ENCODE peak calls at places on chromosomes 7 and 10, in eight cellular contexts. V is C1 segment of cervical spinal cord; A is foreskin keratinocyte; M is stimulated activated CD4-positive, alpha-beta T cell treated with anti-CD3 and anti-CD28 coated beads, Interleukin-12 subunit alpha, Interleukin-12 subunit beta, amount 100 ng/mL, for 24 hours; E is osteoblast; W is endothelial cell; K is naive thymus-derived CD8-positive, alpha-beta T cell; X is Calu3. C is an unnamed sample.

GRCh38 chr10:110008518-110009339 is 945 bp downstream of the ADD3 start:
- DNase-seq in V (peak), A (peak), M (peak), E (no peak), W (peak), K (peak), X (peak), C (peak)

GRCh38 chr7:133230591-133231194 is 22.2 kb upstream of the EXOC4 start:
- DNase-seq in V (peak), A (peak), M (no peak), E (no peak), W (peak), K (no peak), X (peak), C (no peak)

GRCh38 chr7:5638994-5639393 is 142.5 kb downstream of the RNF216 start:
- DNase-seq in V (no peak), A (no peak), M (no peak), E (peak), W (no peak), K (no peak), X (no peak), C (no peak)

GRCh38 chr10:119198438-119198837 is 8.9 kb upstream of the GRK5 start:
- DNase-seq in V (no peak), A (no peak), M (no peak), E (no peak), W (no peak), K (no peak), X (peak), C (no peak)

GRCh38 chr10:18713077-18713476 is 53.8 kb downstream of the ARL5B start:
- DNase-seq in V (no peak), A (peak), M (no peak), E (peak), W (no peak), K (no peak), X (peak), C (no peak)

GRCh38 chr7:149126662-149127321 is 668 bp upstream of the ZNF425 start:
- DNase-seq in V (peak), A (peak), M (peak), E (no peak), W (peak), K (peak), X (peak), C (no peak)

GRCh38 chr7:1787241-1787640 is 117.2 kb downstream of the ELFN1 start:
- DNase-seq in V (no peak), A (no peak), M (no peak), E (peak), W (no peak), K (no peak), X (no peak), C (no peak)

GRCh38 chr10:110141747-110142625 is 65.4 kb upstream of the MXI1 start:
- DNase-seq in V (no peak), A (no peak), M (no peak), E (no peak), W (no peak), K (no peak), X (no peak), C (no peak)

GRCh38 chr10:77784856-77785255 is 141.7 kb downstream of the DLG5 start:
- DNase-seq in V (no peak), A (no peak), M (no peak), E (peak), W (no peak), K (no peak), X (no peak), C (no peak)

GRCh38 chr7:110774066-110774465 is 316.9 kb upstream of the LRRN3 start:
- DNase-seq in V (no peak), A (peak), M (no peak), E (no peak), W (no peak), K (no peak), X (peak), C (no peak)

GRCh38 chr10:54159924-54160323 is 641.1 kb downstream of the PCDH15 start:
- DNase-seq in V (no peak), A (no peak), M (no peak), E (no peak), W (no peak), K (no peak), X (no peak), C (no peak)

GRCh38 chr10:121183241-121183640 is 332.1 kb downstream of the WDR11 start:
- DNase-seq in V (no peak), A (no peak), M (no peak), E (no peak), W (no peak), K (no peak), X (no peak), C (no peak)

GRCh38 chr10:117684673-117685211 is 142.2 kb downstream of the EMX2 start:
- DNase-seq in V (no peak), A (no peak), M (no peak), E (peak), W (no peak), K (no peak), X (peak), C (no peak)

GRCh38 chr10:3071405-3072198 is 4.3 kb downstream of the PFKP start:
- DNase-seq in V (no peak), A (peak), M (no peak), E (peak), W (no peak), K (no peak), X (peak), C (no peak)

C was measured in vagina.